ENCODE peak calls at places on chromosome 10, in nine cellular contexts. One of them, this sample, is unnamed.

GRCh38 chr10:74936577-74937445 is 110.4 kb downstream of the KAT6B start:
- DNase-seq in stimulated activated CD4-positive, alpha-beta T cell treated with anti-CD3 and anti-CD28 coated beads, Interleukin-1b, Interleukin-23, amount 100 ng/mL, for 1 hour: no peak
- DNase-seq in dorsolateral prefrontal cortex: no peak
- DNase-seq in HuH-7.5: no peak
- DNase-seq in stimulated activated naive CD8-positive, alpha-beta T cell treated with anti-CD3 and anti-CD28 coated beads, Interleukin-15, amount 100 ng/mL, for 72 hours: no peak
- DNase-seq in stimulated activated CD8-positive, alpha-beta memory T cell treated with anti-CD3 and anti-CD28 coated beads, Interleukin-15, amount 100 ng/mL, for 24 hours: no peak
- DNase-seq in lower leg skin: no peak
- DNase-seq in colonic mucosa: no peak
- DNase-seq in GM13977: no peak
- DNase-seq in this sample: no peak

GRCh38 chr10:23310443-23310842 is 34.2 kb downstream of the C10orf67 start:
- DNase-seq in stimulated activated CD4-positive, alpha-beta T cell treated with anti-CD3 and anti-CD28 coated beads, Interleukin-1b, Interleukin-23, amount 100 ng/mL, for 1 hour: no peak
- DNase-seq in dorsolateral prefrontal cortex: no peak
- DNase-seq in stimulated activated CD8-positive, alpha-beta memory T cell treated with anti-CD3 and anti-CD28 coated beads, Interleukin-15, amount 100 ng/mL, for 24 hours: no peak
- DNase-seq in GM13977: no peak
- DNase-seq in HuH-7.5: no peak
- DNase-seq in colonic mucosa: no peak
- DNase-seq in lower leg skin: no peak
- DNase-seq in stimulated activated naive CD8-positive, alpha-beta T cell treated with anti-CD3 and anti-CD28 coated beads, Interleukin-15, amount 100 ng/mL, for 72 hours: no peak
- DNase-seq in this sample: no peak

GRCh38 chr10:61313460-61313859 is 139.7 kb downstream of the TMEM26 start:
- DNase-seq in stimulated activated naive CD8-positive, alpha-beta T cell treated with anti-CD3 and anti-CD28 coated beads, Interleukin-15, amount 100 ng/mL, for 72 hours: no peak
- DNase-seq in lower leg skin: no peak
- DNase-seq in dorsolateral prefrontal cortex: no peak
- DNase-seq in colonic mucosa: no peak
- DNase-seq in stimulated activated CD4-positive, alpha-beta T cell treated with anti-CD3 and anti-CD28 coated beads, Interleukin-1b, Interleukin-23, amount 100 ng/mL, for 1 hour: no peak
- DNase-seq in HuH-7.5: no peak
- DNase-seq in stimulated activated CD8-positive, alpha-beta memory T cell treated with anti-CD3 and anti-CD28 coated beads, Interleukin-15, amount 100 ng/mL, for 24 hours: no peak
- DNase-seq in GM13977: no peak
- DNase-seq in this sample: no peak

GRCh38 chr10:11876805-11877395 is 53.7 kb downstream of the PROSER2 start:
- DNase-seq in stimulated activated CD8-positive, alpha-beta memory T cell treated with anti-CD3 and anti-CD28 coated beads, Interleukin-15, amount 100 ng/mL, for 24 hours: no peak
- DNase-seq in HuH-7.5: no peak
- DNase-seq in GM13977: no peak
- DNase-seq in dorsolateral prefrontal cortex: peak
- DNase-seq in stimulated activated CD4-positive, alpha-beta T cell treated with anti-CD3 and anti-CD28 coated beads, Interleukin-1b, Interleukin-23, amount 100 ng/mL, for 1 hour: no peak
- DNase-seq in stimulated activated naive CD8-positive, alpha-beta T cell treated with anti-CD3 and anti-CD28 coated beads, Interleukin-15, amount 100 ng/mL, for 72 hours: no peak
- DNase-seq in lower leg skin: no peak
- DNase-seq in colonic mucosa: no peak
- DNase-seq in this sample: no peak

GRCh38 chr10:12103743-12104142 is 25.7 kb upstream of the SEC61A2 start:
- DNase-seq in GM13977: no peak
- DNase-seq in colonic mucosa: no peak
- DNase-seq in stimulated activated naive CD8-positive, alpha-beta T cell treated with anti-CD3 and anti-CD28 coated beads, Interleukin-15, amount 100 ng/mL, for 72 hours: no peak
- DNase-seq in stimulated activated CD8-positive, alpha-beta memory T cell treated with anti-CD3 and anti-CD28 coated beads, Interleukin-15, amount 100 ng/mL, for 24 hours: no peak
- DNase-seq in dorsolateral prefrontal cortex: no peak
- DNase-seq in lower leg skin: no peak
- DNase-seq in stimulated activated CD4-positive, alpha-beta T cell treated with anti-CD3 and anti-CD28 coated beads, Interleukin-1b, Interleukin-23, amount 100 ng/mL, for 1 hour: no peak
- DNase-seq in HuH-7.5: no peak
- DNase-seq in this sample: no peak

GRCh38 chr10:44517635-44518034 is 132.7 kb upstream of the CXCL12 start:
- DNase-seq in HuH-7.5: no peak
- DNase-seq in lower leg skin: no peak
- DNase-seq in colonic mucosa: no peak
- DNase-seq in GM13977: no peak
- DNase-seq in dorsolateral prefrontal cortex: no peak
- DNase-seq in stimulated activated naive CD8-positive, alpha-beta T cell treated with anti-CD3 and anti-CD28 coated beads, Interleukin-15, amount 100 ng/mL, for 72 hours: no peak
- DNase-seq in stimulated activated CD8-positive, alpha-beta memory T cell treated with anti-CD3 and anti-CD28 coated beads, Interleukin-15, amount 100 ng/mL, for 24 hours: no peak
- DNase-seq in stimulated activated CD4-positive, alpha-beta T cell treated with anti-CD3 and anti-CD28 coated beads, Interleukin-1b, Interleukin-23, amount 100 ng/mL, for 1 hour: no peak
- DNase-seq in this sample: no peak

GRCh38 chr10:59880976-59881510 is 25.3 kb downstream of the CCDC6 start:
- DNase-seq in stimulated activated CD4-positive, alpha-beta T cell treated with anti-CD3 and anti-CD28 coated beads, Interleukin-1b, Interleukin-23, amount 100 ng/mL, for 1 hour: peak
- DNase-seq in HuH-7.5: no peak
- DNase-seq in dorsolateral prefrontal cortex: no peak
- DNase-seq in stimulated activated naive CD8-positive, alpha-beta T cell treated with anti-CD3 and anti-CD28 coated beads, Interleukin-15, amount 100 ng/mL, for 72 hours: peak
- DNase-seq in lower leg skin: no peak
- DNase-seq in stimulated activated CD8-positive, alpha-beta memory T cell treated with anti-CD3 and anti-CD28 coated beads, Interleukin-15, amount 100 ng/mL, for 24 hours: peak
- DNase-seq in GM13977: peak
- DNase-seq in colonic mucosa: peak
- DNase-seq in this sample: no peak

GRCh38 chr10:118218562-118218961 is 123.6 kb downstream of the FAM204A start:
- DNase-seq in lower leg skin: no peak
- DNase-seq in stimulated activated CD4-positive, alpha-beta T cell treated with anti-CD3 and anti-CD28 coated beads, Interleukin-1b, Interleukin-23, amount 100 ng/mL, for 1 hour: no peak
- DNase-seq in stimulated activated naive CD8-positive, alpha-beta T cell treated with anti-CD3 and anti-CD28 coated beads, Interleukin-15, amount 100 ng/mL, for 72 hours: no peak
- DNase-seq in dorsolateral prefrontal cortex: no peak
- DNase-seq in colonic mucosa: no peak
- DNase-seq in HuH-7.5: no peak
- DNase-seq in stimulated activated CD8-positive, alpha-beta memory T cell treated with anti-CD3 and anti-CD28 coated beads, Interleukin-15, amount 100 ng/mL, for 24 hours: no peak
- DNase-seq in GM13977: no peak
- DNase-seq in this sample: no peak

GRCh38 chr10:12589271-12589670 is 239.9 kb downstream of the CAMK1D start:
- DNase-seq in stimulated activated CD4-positive, alpha-beta T cell treated with anti-CD3 and anti-CD28 coated beads, Interleukin-1b, Interleukin-23, amount 100 ng/mL, for 1 hour: no peak
- DNase-seq in HuH-7.5: no peak
- DNase-seq in lower leg skin: no peak
- DNase-seq in colonic mucosa: no peak
- DNase-seq in stimulated activated CD8-positive, alpha-beta memory T cell treated with anti-CD3 and anti-CD28 coated beads, Interleukin-15, amount 100 ng/mL, for 24 hours: no peak
- DNase-seq in dorsolateral prefrontal cortex: no peak
- DNase-seq in GM13977: no peak
- DNase-seq in stimulated activated naive CD8-positive, alpha-beta T cell treated with anti-CD3 and anti-CD28 coated beads, Interleukin-15, amount 100 ng/mL, for 72 hours: no peak
- DNase-seq in this sample: no peak

GRCh38 chr10:123994417-123995081 is 98.8 kb downstream of the CHST15 start:
- DNase-seq in colonic mucosa: peak
- DNase-seq in stimulated activated naive CD8-positive, alpha-beta T cell treated with anti-CD3 and anti-CD28 coated beads, Interleukin-15, amount 100 ng/mL, for 72 hours: peak
- DNase-seq in HuH-7.5: peak
- DNase-seq in stimulated activated CD8-positive, alpha-beta memory T cell treated with anti-CD3 and anti-CD28 coated beads, Interleukin-15, amount 100 ng/mL, for 24 hours: peak
- DNase-seq in stimulated activated CD4-positive, alpha-beta T cell treated with anti-CD3 and anti-CD28 coated beads, Interleukin-1b, Interleukin-23, amount 100 ng/mL, for 1 hour: peak
- DNase-seq in lower leg skin: peak
- DNase-seq in dorsolateral prefrontal cortex: peak
- DNase-seq in GM13977: peak
- DNase-seq in this sample: peak

GRCh38 chr10:14556285-14556956 is 218.3 kb downstream of the FAM107B start:
- DNase-seq in HuH-7.5: no peak
- DNase-seq in colonic mucosa: no peak
- DNase-seq in GM13977: peak
- DNase-seq in stimulated activated CD8-positive, alpha-beta memory T cell treated with anti-CD3 and anti-CD28 coated beads, Interleukin-15, amount 100 ng/mL, for 24 hours: no peak
- DNase-seq in lower leg skin: peak
- DNase-seq in stimulated activated CD4-positive, alpha-beta T cell treated with anti-CD3 and anti-CD28 coated beads, Interleukin-1b, Interleukin-23, amount 100 ng/mL, for 1 hour: no peak
- DNase-seq in dorsolateral prefrontal cortex: no peak
- DNase-seq in stimulated activated naive CD8-positive, alpha-beta T cell treated with anti-CD3 and anti-CD28 coated beads, Interleukin-15, amount 100 ng/mL, for 72 hours: no peak
- DNase-seq in this sample: no peak

GRCh38 chr10:106440767-106441166 is 723.7 kb downstream of the SORCS1 start:
- DNase-seq in dorsolateral prefrontal cortex: no peak
- DNase-seq in stimulated activated CD8-positive, alpha-beta memory T cell treated with anti-CD3 and anti-CD28 coated beads, Interleukin-15, amount 100 ng/mL, for 24 hours: no peak
- DNase-seq in stimulated activated CD4-positive, alpha-beta T cell treated with anti-CD3 and anti-CD28 coated beads, Interleukin-1b, Interleukin-23, amount 100 ng/mL, for 1 hour: no peak
- DNase-seq in colonic mucosa: no peak
- DNase-seq in lower leg skin: no peak
- DNase-seq in HuH-7.5: no peak
- DNase-seq in GM13977: no peak
- DNase-seq in stimulated activated naive CD8-positive, alpha-beta T cell treated with anti-CD3 and anti-CD28 coated beads, Interleukin-15, amount 100 ng/mL, for 72 hours: no peak
- DNase-seq in this sample: no peak

GRCh38 chr10:97575101-97575668 is 2.6 kb downstream of the ANKRD2 start:
- DNase-seq in stimulated activated CD8-positive, alpha-beta memory T cell treated with anti-CD3 and anti-CD28 coated beads, Interleukin-15, amount 100 ng/mL, for 24 hours: no peak
- DNase-seq in colonic mucosa: no peak
- DNase-seq in dorsolateral prefrontal cortex: no peak
- DNase-seq in stimulated activated naive CD8-positive, alpha-beta T cell treated with anti-CD3 and anti-CD28 coated beads, Interleukin-15, amount 100 ng/mL, for 72 hours: no peak
- DNase-seq in GM13977: no peak
- DNase-seq in lower leg skin: no peak
- DNase-seq in stimulated activated CD4-positive, alpha-beta T cell treated with anti-CD3 and anti-CD28 coated beads, Interleukin-1b, Interleukin-23, amount 100 ng/mL, for 1 hour: no peak
- DNase-seq in HuH-7.5: no peak
- DNase-seq in this sample: no peak

GRCh38 chr10:75633568-75633967 is 202.1 kb downstream of the LRMDA start:
- DNase-seq in GM13977: no peak
- DNase-seq in stimulated activated CD4-positive, alpha-beta T cell treated with anti-CD3 and anti-CD28 coated beads, Interleukin-1b, Interleukin-23, amount 100 ng/mL, for 1 hour: no peak
- DNase-seq in stimulated activated naive CD8-positive, alpha-beta T cell treated with anti-CD3 and anti-CD28 coated beads, Interleukin-15, amount 100 ng/mL, for 72 hours: no peak
- DNase-seq in colonic mucosa: no peak
- DNase-seq in lower leg skin: no peak
- DNase-seq in dorsolateral prefrontal cortex: no peak
- DNase-seq in stimulated activated CD8-positive, alpha-beta memory T cell treated with anti-CD3 and anti-CD28 coated beads, Interleukin-15, amount 100 ng/mL, for 24 hours: no peak
- DNase-seq in HuH-7.5: no peak
- DNase-seq in this sample: no peak

GRCh38 chr10:78552261-78552811 is 516.4 kb upstream of the ZMIZ1 start:
- DNase-seq in HuH-7.5: no peak
- DNase-seq in lower leg skin: peak
- DNase-seq in stimulated activated naive CD8-positive, alpha-beta T cell treated with anti-CD3 and anti-CD28 coated beads, Interleukin-15, amount 100 ng/mL, for 72 hours: no peak
- DNase-seq in stimulated activated CD4-positive, alpha-beta T cell treated with anti-CD3 and anti-CD28 coated beads, Interleukin-1b, Interleukin-23, amount 100 ng/mL, for 1 hour: no peak
- DNase-seq in colonic mucosa: no peak
- DNase-seq in dorsolateral prefrontal cortex: no peak
- DNase-seq in GM13977: no peak
- DNase-seq in stimulated activated CD8-positive, alpha-beta memory T cell treated with anti-CD3 and anti-CD28 coated beads, Interleukin-15, amount 100 ng/mL, for 24 hours: no peak
- DNase-seq in this sample: peak

GRCh38 chr10:114517681-114518250 is 113.5 kb upstream of the AFAP1L2 start:
- DNase-seq in stimulated activated CD4-positive, alpha-beta T cell treated with anti-CD3 and anti-CD28 coated beads, Interleukin-1b, Interleukin-23, amount 100 ng/mL, for 1 hour: no peak
- DNase-seq in dorsolateral prefrontal cortex: no peak
- DNase-seq in colonic mucosa: no peak
- DNase-seq in stimulated activated CD8-positive, alpha-beta memory T cell treated with anti-CD3 and anti-CD28 coated beads, Interleukin-15, amount 100 ng/mL, for 24 hours: no peak
- DNase-seq in GM13977: no peak
- DNase-seq in HuH-7.5: no peak
- DNase-seq in stimulated activated naive CD8-positive, alpha-beta T cell treated with anti-CD3 and anti-CD28 coated beads, Interleukin-15, amount 100 ng/mL, for 72 hours: no peak
- DNase-seq in lower leg skin: no peak
- DNase-seq in this sample: no peak

GRCh38 chr10:63115732-63116383 is 17.3 kb upstream of the NRBF2 start:
- DNase-seq in stimulated activated CD4-positive, alpha-beta T cell treated with anti-CD3 and anti-CD28 coated beads, Interleukin-1b, Interleukin-23, amount 100 ng/mL, for 1 hour: no peak
- DNase-seq in lower leg skin: peak
- DNase-seq in colonic mucosa: peak
- DNase-seq in HuH-7.5: no peak
- DNase-seq in dorsolateral prefrontal cortex: peak
- DNase-seq in stimulated activated CD8-positive, alpha-beta memory T cell treated with anti-CD3 and anti-CD28 coated beads, Interleukin-15, amount 100 ng/mL, for 24 hours: no peak
- DNase-seq in stimulated activated naive CD8-positive, alpha-beta T cell treated with anti-CD3 and anti-CD28 coated beads, Interleukin-15, amount 100 ng/mL, for 72 hours: no peak
- DNase-seq in GM13977: no peak
- DNase-seq in this sample: peak

GRCh38 chr10:61944445-61945123 is 43.1 kb downstream of the ARID5B start:
- DNase-seq in HuH-7.5: no peak
- DNase-seq in dorsolateral prefrontal cortex: no peak
- DNase-seq in lower leg skin: no peak
- DNase-seq in GM13977: no peak
- DNase-seq in stimulated activated CD4-positive, alpha-beta T cell treated with anti-CD3 and anti-CD28 coated beads, Interleukin-1b, Interleukin-23, amount 100 ng/mL, for 1 hour: no peak
- DNase-seq in colonic mucosa: no peak
- DNase-seq in stimulated activated CD8-positive, alpha-beta memory T cell treated with anti-CD3 and anti-CD28 coated beads, Interleukin-15, amount 100 ng/mL, for 24 hours: no peak
- DNase-seq in stimulated activated naive CD8-positive, alpha-beta T cell treated with anti-CD3 and anti-CD28 coated beads, Interleukin-15, amount 100 ng/mL, for 72 hours: no peak
- DNase-seq in this sample: no peak